ENCODE peak calls at places on chromosomes 1 and 21, in ten cellular contexts. N is A549; B is CD4-positive, alpha-beta T cell; A is bronchial epithelial cell; G is colonic mucosa; Z is retinal pigment epithelial cell; U is BE2C; Q is transverse colon; R is IMR-90; C is pancreas. V is an unnamed sample.

GRCh38 chr1:109625601-109626560 is 6.2 kb downstream of the AMPD2 start:
- DNase-seq in N (no peak), B (no peak), A (no peak), G (no peak), Z (no peak), U (peak; percentile 27), Q (no peak), R (no peak), C (no peak), V (no peak)

GRCh38 chr1:117546467-117546866 is 59.4 kb upstream of the TENT5C start:
- DNase-seq in N (no peak), B (no peak), A (no peak), G (no peak), Z (no peak), U (no peak), Q (no peak), R (no peak), C (no peak), V (no peak)

GRCh38 chr21:45386728-45387371 is 18.1 kb upstream of the COL18A1 start:
- DNase-seq in N (no peak), B (no peak), A (peak; percentile 39), G (no peak), Z (no peak), U (peak; percentile 34), Q (no peak), R (peak; percentile 97), C (peak; percentile 58), V (no peak)

GRCh38 chr1:110673805-110674336 is 869 bp downstream of the KCNA3 start:
- DNase-seq in N (no peak), B (peak; percentile 26), A (no peak), G (no peak), Z (no peak), U (no peak), Q (no peak), R (no peak), C (no peak), V (no peak)

GRCh38 chr1:54312874-54313316 is 93.3 kb downstream of the SSBP3 start:
- DNase-seq in N (no peak), B (no peak), A (peak; percentile 47), G (no peak), Z (no peak), U (no peak), Q (peak; percentile 47), R (peak; percentile 77), C (no peak), V (no peak)

GRCh38 chr1:4611708-4612349 is 42.6 kb upstream of the AJAP1 start:
- DNase-seq in N (no peak), B (no peak), A (no peak), G (no peak), Z (no peak), U (peak; percentile 20), Q (no peak), R (no peak), C (no peak), V (no peak)

GRCh38 chr1:117339866-117340357 is 27.3 kb upstream of the MAN1A2 start:
- DNase-seq in N (peak; percentile 25), B (peak; percentile 11), A (peak; percentile 85), G (peak; percentile 57), Z (peak; percentile 80), U (peak; percentile 22), Q (peak; percentile 20), R (peak; percentile 83), C (no peak), V (no peak)

GRCh38 chr1:107480548-107480947 is 339.7 kb downstream of the NTNG1 start:
- DNase-seq in N (no peak), B (no peak), A (no peak), G (no peak), Z (no peak), U (peak; percentile 68), Q (peak; percentile 42), R (no peak), C (peak; percentile 62), V (no peak)

GRCh38 chr1:67020765-67021164 is 33.2 kb downstream of the SLC35D1 start:
- DNase-seq in N (no peak), B (no peak), A (no peak), G (no peak), Z (no peak), U (no peak), Q (no peak), R (no peak), C (no peak), V (no peak)

GRCh38 chr1:34740161-34740875 is 14.5 kb upstream of the GJB5 start:
- DNase-seq in N (no peak), B (no peak), A (peak; percentile 51), G (no peak), Z (no peak), U (no peak), Q (peak; percentile 25), R (no peak), C (no peak), V (no peak)

GRCh38 chr21:39025198-39025597 is 158.1 kb downstream of the PSMG1 start:
- DNase-seq in N (no peak), B (no peak), A (no peak), G (no peak), Z (no peak), U (no peak), Q (no peak), R (no peak), C (no peak), V (no peak)
- TF ChIP-seq CTCF in N (no peak), B (no peak), A (no peak), G (no peak), Z (no peak), U (no peak), Q (no peak), R (no peak), C (no peak), V (no peak)

GRCh38 chr1:233473549-233474204 is 140.2 kb upstream of the KCNK1 start:
- DNase-seq in N (no peak), B (no peak), A (no peak), G (no peak), Z (no peak), U (no peak), Q (no peak), R (no peak), C (no peak), V (no peak)
- TF ChIP-seq CTCF in N (no peak), B (no peak), A (no peak), G (no peak), Z (no peak), U (no peak), Q (no peak), R (no peak), C (no peak), V (no peak)

GRCh38 chr1:1348420-1349255 is 580 bp downstream of the DVL1 start:
- DNase-seq in N (no peak), B (no peak), A (no peak), G (no peak), Z (no peak), U (no peak), Q (no peak), R (peak; percentile 46), C (no peak), V (no peak)

GRCh38 chr1:1346501-1346890 is 2.7 kb downstream of the DVL1 start:
- DNase-seq in N (no peak), B (no peak), A (no peak), G (no peak), Z (no peak), U (no peak), Q (no peak), R (no peak), C (no peak), V (no peak)

GRCh38 chr1:1349256-1350012 is at the start of gene DVL1:
- DNase-seq in N (no peak), B (peak; percentile 58), A (no peak), G (peak; percentile 76), Z (no peak), U (peak; percentile 84), Q (peak; percentile 70), R (peak; percentile 58), C (peak; percentile 92), V (no peak)

GRCh38 chr1:1347026-1347595 is 2.1 kb downstream of the DVL1 start:
- DNase-seq in N (no peak), B (no peak), A (no peak), G (no peak), Z (no peak), U (no peak), Q (no peak), R (no peak), C (no peak), V (no peak)

DNA sequence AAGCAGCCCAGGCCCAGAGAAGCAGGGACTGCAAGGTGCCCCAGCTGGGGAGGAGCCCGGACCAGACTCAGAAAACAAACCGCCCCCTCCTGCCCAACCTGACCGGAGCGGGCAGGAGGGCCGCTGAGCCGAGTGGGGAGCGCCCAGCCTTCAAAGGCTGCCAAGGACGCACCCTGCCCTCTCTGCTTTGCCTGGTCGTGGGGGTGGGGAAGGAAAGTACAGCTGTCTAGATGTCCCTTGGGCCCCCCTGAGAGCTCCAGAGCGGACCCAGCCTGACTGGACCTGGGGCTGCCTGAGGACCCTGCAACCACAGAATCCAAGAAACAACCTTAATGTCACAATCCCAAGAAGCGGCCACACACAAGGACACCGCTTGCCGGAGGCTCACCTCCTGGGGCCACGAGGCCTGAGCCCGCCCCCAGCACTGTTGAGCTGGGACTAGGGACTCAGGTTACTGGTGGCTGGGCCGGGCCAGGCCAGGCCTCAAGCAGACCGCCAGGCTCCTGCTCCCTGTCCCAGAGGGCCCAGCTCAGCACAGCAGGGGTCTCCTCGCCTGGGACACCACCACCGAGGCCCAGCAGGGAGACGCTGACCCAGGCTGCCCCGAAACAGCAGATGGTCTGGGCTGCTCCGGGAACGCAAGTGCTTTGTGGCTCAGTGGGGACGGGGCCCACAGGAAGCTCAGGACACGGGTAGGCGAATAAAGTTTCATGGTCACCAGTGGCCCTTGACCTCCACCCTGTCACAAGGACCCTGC is 1.4 kb downstream of the DVL1 start:
- DNase-seq in N (no peak), B (no peak), A (no peak), G (peak; percentile 85), Z (no peak), U (peak; percentile 52), Q (peak; percentile 82), R (peak; percentile 25), C (no peak), V (no peak)
- TF ChIP-seq CTCF in N (no peak), B (no peak), A (no peak), G (no peak), Z (no peak), U (no peak), Q (no peak), R (no peak), C (no peak), V (no peak)

GRCh38 chr1:200133123-200133522 is 105.6 kb downstream of the NR5A2 start:
- DNase-seq in N (no peak), B (no peak), A (no peak), G (no peak), Z (no peak), U (no peak), Q (no peak), R (no peak), C (no peak), V (no peak)

GRCh38 chr1:200129480-200129879 is 102.0 kb downstream of the NR5A2 start:
- DNase-seq in N (no peak), B (no peak), A (no peak), G (no peak), Z (no peak), U (no peak), Q (no peak), R (no peak), C (no peak), V (no peak)

GRCh38 chr1:200131551-200132125 is 104.1 kb downstream of the NR5A2 start:
- DNase-seq in N (peak; percentile 42), B (no peak), A (peak; percentile 38), G (peak; percentile 34), Z (no peak), U (no peak), Q (no peak), R (peak; percentile 36), C (no peak), V (no peak)

GRCh38 chr1:200128081-200128480 is 100.6 kb downstream of the NR5A2 start:
- DNase-seq in N (no peak), B (no peak), A (no peak), G (no peak), Z (no peak), U (no peak), Q (no peak), R (no peak), C (no peak), V (no peak)

GRCh38 chr1:200130552-200130951 is 103.0 kb downstream of the NR5A2 start:
- DNase-seq in N (no peak), B (no peak), A (peak; percentile 66), G (no peak), Z (no peak), U (no peak), Q (no peak), R (peak; percentile 24), C (no peak), V (no peak)
- TF ChIP-seq CTCF in N (no peak), B (no peak), A (no peak), G (no peak), Z (no peak), U (no peak), Q (no peak), R (no peak), C (no peak), V (no peak)

V was measured in D721Med.